ENCODE peak calls at places on chromosomes 2 and 18, in six cellular contexts. N, C, E, D, T and F are unnamed samples.

GRCh38 chr2:211408485-211408884 is 852.1 kb downstream of the CPS1 start:
- DNase-seq in N (no peak), C (peak), D (peak), T (no peak), E (no peak), F (peak)

GRCh38 chr2:43273477-43273876 is 47.1 kb upstream of the ZFP36L2 start:
- DNase-seq in N (no peak), D (peak), E (no peak), C (peak), T (no peak), F (no peak)

GRCh38 chr18:3340015-3340681 is 78.2 kb downstream of the MYL12B start:
- DNase-seq in E (no peak), D (no peak), T (no peak), N (no peak), C (no peak), F (no peak)

GRCh38 chr2:23698733-23699391 is 228.1 kb downstream of the ATAD2B start:
- DNase-seq in N (no peak), D (no peak), E (no peak), C (peak), T (no peak), F (no peak)

GRCh38 chr2:46076251-46076650 is 221.0 kb upstream of the EPAS1 start:
- DNase-seq in D (no peak), E (no peak), N (no peak), C (peak), T (no peak), F (no peak)

GRCh38 chr2:24893934-24894333 is 26.1 kb downstream of the ADCY3 start:
- DNase-seq in D (no peak), E (no peak), C (no peak), T (no peak), N (no peak), F (no peak)

GRCh38 chr18:58186258-58186948 is 142.4 kb downstream of the NEDD4L start:
- DNase-seq in E (peak), T (no peak), N (peak), C (peak), D (peak), F (peak)

GRCh38 chr18:48475635-48476549 is 62.9 kb upstream of the CTIF start:
- DNase-seq in D (peak), C (peak), E (no peak), N (peak), T (peak), F (peak)

GRCh38 chr2:101150306-101151140 is 659 bp downstream of the TBC1D8 start:
- DNase-seq in C (no peak), T (peak), E (peak), N (no peak), D (peak), F (peak)

GRCh38 chr18:63970803-63971191 is 916 bp downstream of the SERPINB8 start:
- DNase-seq in E (peak), D (peak), N (no peak), C (no peak), T (no peak), F (peak)

GRCh38 chr2:11505652-11506610 is 27.9 kb upstream of the GREB1 start:
- DNase-seq in N (no peak), T (no peak), D (peak), C (no peak), E (no peak), F (peak)

GRCh38 chr2:158890296-158890905 is 78.0 kb upstream of the TANC1 start:
- DNase-seq in E (no peak), D (no peak), C (no peak), T (no peak), N (no peak), F (no peak)

GRCh38 chr2:224196789-224197188 is 157.7 kb upstream of the SERPINE2 start:
- DNase-seq in T (no peak), C (no peak), E (no peak), N (no peak), D (no peak), F (no peak)

GRCh38 chr18:56168049-56168781 is 470.2 kb downstream of the TXNL1 start:
- DNase-seq in T (no peak), D (peak), C (peak), N (peak), E (no peak), F (peak)

GRCh38 chr2:154700142-154700541 is 1.6 kb downstream of the KCNJ3 start:
- DNase-seq in N (no peak), C (no peak), E (no peak), T (no peak), D (peak), F (no peak)

GRCh38 chr2:71532327-71532726 is 79.0 kb downstream of the DYSF start:
- DNase-seq in D (no peak), E (no peak), C (no peak), T (no peak), N (no peak), F (no peak)

GRCh38 chr2:26848336-26849055 is 564 bp downstream of the DPYSL5 start:
- DNase-seq in N (no peak), T (no peak), C (no peak), D (no peak), E (no peak), F (peak)

GRCh38 chr18:2935438-2936192 is 77.3 kb downstream of the LPIN2 start:
- DNase-seq in T (no peak), C (no peak), D (no peak), E (no peak), N (no peak), F (no peak)

GRCh38 chr2:618591-618990 is 58.6 kb downstream of the TMEM18 start:
- DNase-seq in D (no peak), E (no peak), T (no peak), C (no peak), N (no peak), F (no peak)

GRCh38 chr2:46913471-46914381 is 1.9 kb downstream of the MCFD2 start:
- DNase-seq in D (peak), T (no peak), C (peak), N (no peak), E (peak), F (peak)

GRCh38 chr2:33220533-33220932 is 255.9 kb upstream of the RASGRP3 start:
- DNase-seq in E (no peak), N (no peak), D (no peak), C (no peak), T (no peak), F (no peak)

GRCh38 chr18:46623541-46623940 is 33.5 kb downstream of the LOXHD1 start:
- DNase-seq in N (no peak), D (no peak), C (no peak), E (no peak), T (no peak), F (no peak)

GRCh38 chr2:227862227-227862740 is 9.1 kb upstream of the DAW1 start:
- DNase-seq in C (peak), T (no peak), E (peak), D (peak), N (no peak), F (peak)

GRCh38 chr2:237012577-237013237 is 73.0 kb upstream of the COPS8 start:
- DNase-seq in E (no peak), T (no peak), D (peak), N (peak), C (peak), F (peak)

GRCh38 chr2:162524192-162524591 is 180.3 kb downstream of the GCA start:
- DNase-seq in E (no peak), D (peak), C (no peak), N (no peak), T (no peak), F (peak)

GRCh38 chr2:224802407-224802806 is 86.2 kb upstream of the CCDC195 start:
- DNase-seq in C (no peak), E (no peak), D (no peak), T (no peak), N (no peak), F (no peak)

GRCh38 chr2:146978891-146979555 is 865.8 kb upstream of the ACVR2A start:
- DNase-seq in C (peak), D (no peak), N (no peak), E (no peak), T (no peak), F (no peak)

GRCh38 chr2:224807153-224807964 is 91.2 kb upstream of the CCDC195 start:
- DNase-seq in N (no peak), E (no peak), T (no peak), C (no peak), D (no peak), F (no peak)